ENCODE peak calls at places on chromosomes 13 and 19, in ten cellular contexts. Z is CD4-positive, CD25-positive, alpha-beta regulatory T cell; J is left lung; F is right cardiac atrium; Y is heart right ventricle; M is K562; A is HepG2; K is CD4-positive, alpha-beta T cell; L is heart left ventricle; D is lung. H is an unnamed sample.

GRCh38 chr19:20167020-20167644 is at the start of gene ZNF486:
- ATAC-seq in Z (peak), J (peak), F (peak), Y (peak), M (peak), A (peak), K (peak), L (peak), D (peak), H (peak)

GRCh38 chr19:19039901-19040300 is 6.5 kb downstream of the ARMC6 start:
- ATAC-seq in Z (peak), J (no peak), F (no peak), Y (no peak), M (no peak), A (no peak), K (peak), L (no peak), D (no peak), H (no peak)

GRCh38 chr19:55913643-55914268 is 18.4 kb downstream of the NLRP13 start:
- ATAC-seq in Z (no peak), J (no peak), F (no peak), Y (no peak), M (peak), A (peak), K (no peak), L (no peak), D (no peak), H (no peak)

GRCh38 chr13:27595055-27595811 is 25.1 kb downstream of the LNX2 start:
- ATAC-seq in Z (no peak), J (no peak), F (no peak), Y (no peak), M (peak), A (no peak), K (no peak), L (no peak), D (no peak), H (no peak)

GRCh38 chr13:39527961-39528720 is 74.9 kb downstream of the LHFPL6 start:
- ATAC-seq in Z (no peak), J (peak), F (no peak), Y (no peak), M (no peak), A (no peak), K (no peak), L (no peak), D (peak), H (no peak)

GRCh38 chr19:5086725-5087439 is 118.0 kb downstream of the KDM4B start:
- ATAC-seq in Z (no peak), J (no peak), F (no peak), Y (no peak), M (no peak), A (peak), K (no peak), L (no peak), D (no peak), H (no peak)

GRCh38 chr13:94515352-94515751 is 35.9 kb upstream of the DCT start:
- ATAC-seq in Z (no peak), J (peak), F (no peak), Y (no peak), M (no peak), A (no peak), K (no peak), L (no peak), D (no peak), H (no peak)

GRCh38 chr19:36214388-36215275 is at the start of the genes ZNF146 and ZNF565:
- ATAC-seq in Z (peak), J (peak), F (peak), Y (peak), M (peak), A (peak), K (peak), L (peak), D (peak), H (peak)

GRCh38 chr19:2308114-2308556 is at the start of gene LINGO3:
- ATAC-seq in Z (no peak), J (no peak), F (no peak), Y (no peak), M (peak), A (no peak), K (peak), L (no peak), D (no peak), H (no peak)

GRCh38 chr13:72960114-72960513 is 98.7 kb upstream of the KLF5 start:
- ATAC-seq in Z (no peak), J (peak), F (no peak), Y (no peak), M (no peak), A (no peak), K (no peak), L (no peak), D (no peak), H (no peak)

GRCh38 chr19:782195-783043 is 14.8 kb upstream of the PTBP1 start:
- ATAC-seq in Z (no peak), J (peak), F (peak), Y (peak), M (peak), A (peak), K (no peak), L (no peak), D (peak), H (peak)

GRCh38 chr19:37317403-37318209 is 53.3 kb upstream of the ZNF527 start:
- ATAC-seq in Z (peak), J (peak), F (peak), Y (peak), M (no peak), A (peak), K (peak), L (peak), D (peak), H (peak)

GRCh38 chr13:25192936-25193335 is 20.8 kb upstream of the AMER2 start:
- ATAC-seq in Z (no peak), J (no peak), F (no peak), Y (no peak), M (no peak), A (no peak), K (no peak), L (no peak), D (no peak), H (no peak)

GRCh38 chr19:32526895-32527294 is 54.1 kb upstream of the PDCD5 start:
- ATAC-seq in Z (no peak), J (no peak), F (no peak), Y (no peak), M (no peak), A (no peak), K (no peak), L (no peak), D (no peak), H (no peak)

GRCh38 chr19:2827840-2828489 is 8.3 kb downstream of the ZNF554 start:
- ATAC-seq in Z (no peak), J (no peak), F (no peak), Y (no peak), M (no peak), A (no peak), K (no peak), L (no peak), D (no peak), H (no peak)

DNA sequence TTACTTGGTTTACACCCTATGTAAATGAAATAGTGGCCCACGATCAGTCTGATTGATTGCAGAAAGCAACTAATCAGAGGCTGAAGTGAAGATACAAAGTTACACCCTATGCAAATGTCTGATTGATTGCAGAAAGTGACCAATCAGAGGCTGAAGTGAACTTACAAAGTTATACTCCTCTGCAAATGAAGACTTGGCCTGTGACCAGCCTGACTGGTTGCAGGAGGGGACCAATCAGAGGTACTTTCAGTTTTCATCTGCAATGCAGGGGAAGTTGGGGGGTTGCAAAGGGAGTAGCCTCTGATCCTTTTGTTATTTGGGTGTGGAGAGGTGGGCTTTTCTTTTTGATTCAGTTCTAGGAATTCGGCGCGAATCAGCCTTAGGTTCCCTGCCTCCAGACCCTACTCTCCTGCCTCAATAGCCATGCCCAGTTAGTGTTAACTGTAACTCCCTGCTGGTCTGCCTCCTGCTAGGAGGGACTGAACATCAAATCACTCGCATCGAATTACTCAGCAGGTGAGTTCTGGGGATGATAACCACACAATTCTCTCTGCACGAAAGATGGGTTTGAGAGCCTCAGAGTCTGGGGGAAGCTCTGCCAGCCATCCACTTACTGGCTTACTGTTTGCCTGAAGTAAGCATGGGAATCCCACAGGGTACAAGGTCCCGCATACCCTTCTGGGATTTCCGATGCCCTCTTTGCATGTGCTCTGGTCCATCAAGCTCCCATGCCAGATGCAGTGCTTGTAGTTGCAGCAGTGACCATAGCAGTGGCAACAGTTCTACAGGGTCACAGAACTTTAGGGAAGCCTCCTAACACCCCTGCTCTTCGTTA is 7.5 kb downstream of the ARL11 start:
- ATAC-seq in Z (peak), J (no peak), F (no peak), Y (peak), M (no peak), A (peak), K (peak), L (no peak), D (no peak), H (no peak)
- H3K27ac ChIP-seq in Z (peak), J (no peak), F (no peak), Y (no peak), M (no peak), A (no peak), K (no peak), L (no peak), D (no peak), H (no peak)

DNA sequence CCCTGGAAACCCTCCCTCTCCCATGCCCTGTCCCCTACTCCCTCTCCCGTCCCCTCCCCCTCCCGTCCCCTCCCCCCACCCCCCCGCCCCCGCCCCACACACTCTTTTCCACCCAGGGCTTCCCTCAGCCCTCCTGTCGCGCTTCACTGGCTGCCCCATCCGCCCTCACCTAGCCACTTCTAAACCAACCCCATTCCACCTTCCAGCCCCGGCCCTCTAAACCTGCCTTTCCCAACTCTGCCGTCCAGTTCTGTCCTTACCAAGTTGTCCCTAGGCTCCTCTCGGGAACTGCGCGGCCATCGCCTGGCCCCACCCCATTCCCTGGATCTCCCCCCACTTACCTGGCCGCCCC is 972 bp downstream of the RGL3 start:
- ATAC-seq in Z (no peak), J (no peak), F (no peak), Y (no peak), M (no peak), A (peak), K (no peak), L (no peak), D (no peak), H (no peak)
- H3K27ac ChIP-seq in Z (no peak), J (no peak), F (no peak), Y (no peak), M (no peak), A (no peak), K (no peak), L (no peak), D (no peak), H (no peak)

DNA sequence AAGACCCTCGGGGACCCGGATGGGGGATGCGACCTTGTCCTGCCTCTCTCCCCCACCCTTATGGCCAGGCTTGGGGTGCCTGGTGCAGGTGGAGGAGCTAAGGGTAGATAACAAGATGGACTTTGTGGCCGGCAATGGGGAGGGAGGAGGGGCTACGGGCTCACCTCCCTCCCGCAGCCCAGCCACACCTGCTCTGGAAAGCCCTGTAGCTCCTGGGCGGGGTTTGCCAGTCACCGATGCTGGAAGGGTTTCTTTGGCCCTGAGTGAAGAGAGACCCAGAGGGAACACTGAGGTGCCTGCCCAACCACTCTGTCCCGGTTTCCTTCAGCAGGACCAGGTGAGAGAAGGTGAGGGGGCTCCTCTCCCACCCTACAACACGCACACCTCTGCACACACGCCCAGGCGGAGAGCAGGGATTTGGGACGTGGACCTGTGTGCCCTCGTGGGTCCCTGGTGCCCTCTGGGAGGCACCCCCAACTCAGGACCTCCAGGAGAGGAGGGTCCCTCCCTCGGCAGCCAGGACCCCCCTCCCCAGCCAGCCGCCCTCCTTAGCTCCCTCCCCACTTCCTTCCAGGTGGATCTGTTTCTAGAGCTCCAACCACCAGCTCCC is at the start of gene FUT2:
- ATAC-seq in Z (no peak), J (peak), F (peak), Y (no peak), M (peak), A (peak), K (no peak), L (no peak), D (no peak), H (no peak)
- H3K27ac ChIP-seq in Z (no peak), J (no peak), F (peak), Y (no peak), M (no peak), A (peak), K (no peak), L (no peak), D (peak), H (no peak)

GRCh38 chr19:17513801-17514200 is 2.4 kb downstream of the PGLS start:
- ATAC-seq in Z (no peak), J (no peak), F (no peak), Y (no peak), M (no peak), A (no peak), K (no peak), L (no peak), D (no peak), H (no peak)

GRCh38 chr19:17511724-17512573 is 500 bp downstream of the PGLS start:
- ATAC-seq in Z (peak), J (peak), F (peak), Y (peak), M (peak), A (peak), K (peak), L (peak), D (peak), H (peak)

GRCh38 chr19:17512574-17512939 is 1.1 kb downstream of the PGLS start:
- ATAC-seq in Z (no peak), J (no peak), F (no peak), Y (no peak), M (no peak), A (no peak), K (no peak), L (no peak), D (no peak), H (no peak)

GRCh38 chr19:17517898-17518297 is 6.4 kb downstream of the PGLS start:
- ATAC-seq in Z (no peak), J (no peak), F (no peak), Y (no peak), M (no peak), A (no peak), K (no peak), L (no peak), D (no peak), H (no peak)

DNA sequence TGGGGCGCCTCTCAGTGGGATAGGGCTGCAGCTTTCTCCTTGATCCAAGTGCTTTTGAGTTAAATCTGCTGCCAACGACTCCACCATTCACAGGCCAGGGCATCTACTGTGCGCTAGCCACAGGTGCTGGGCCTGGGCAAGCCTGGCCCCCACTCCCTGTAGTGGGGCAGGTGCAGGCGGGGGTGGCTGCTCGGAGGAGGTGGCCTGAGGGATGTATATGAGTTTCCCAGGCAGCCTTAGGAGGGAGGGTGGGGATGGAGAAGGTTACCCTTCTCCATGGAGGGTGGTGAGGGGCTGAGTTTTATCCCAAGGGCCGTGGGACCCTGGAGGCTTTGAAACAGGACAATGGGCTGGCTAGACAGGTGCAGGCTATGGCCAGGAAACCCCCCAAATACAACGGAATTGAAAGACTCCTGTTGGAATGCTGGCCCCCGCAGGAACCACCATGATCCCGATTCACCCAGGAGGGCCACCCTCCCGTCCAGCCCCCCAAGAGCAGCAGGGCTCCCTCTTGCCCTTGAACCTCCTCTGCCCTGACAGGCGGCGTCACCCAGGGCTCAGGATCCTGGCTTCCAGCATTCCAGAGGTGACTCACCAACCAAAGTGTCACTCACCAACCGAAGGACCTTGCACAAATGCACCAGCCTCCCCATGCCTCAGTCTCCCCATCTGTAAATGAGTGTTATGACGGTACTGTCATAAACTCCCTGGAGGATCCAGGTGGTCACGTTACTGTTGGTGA is 4.1 kb downstream of the PGLS start:
- ATAC-seq in Z (no peak), J (no peak), F (no peak), Y (no peak), M (no peak), A (no peak), K (no peak), L (no peak), D (no peak), H (no peak)
- H3K27ac ChIP-seq in Z (no peak), J (no peak), F (no peak), Y (no peak), M (no peak), A (no peak), K (no peak), L (no peak), D (no peak), H (no peak)

GRCh38 chr19:41422456-41422855 is 4.7 kb downstream of the B3GNT8 start:
- ATAC-seq in Z (no peak), J (no peak), F (no peak), Y (no peak), M (no peak), A (no peak), K (no peak), L (no peak), D (no peak), H (no peak)
- H3K27ac ChIP-seq in Z (no peak), J (no peak), F (no peak), Y (no peak), M (no peak), A (no peak), K (no peak), L (no peak), D (no peak), H (no peak)

H was measured in gastroesophageal sphincter.